ENCODE peak calls at places on chromosome 16, in five cellular contexts. F is GM04503; Z is activated naive CD8-positive, alpha-beta T cell treated with anti-CD3 and anti-CD28 coated beads for 36 hours; T is A172; H is DMS53. A is an unnamed sample.

GRCh38 chr16:88591577-88592021 is 21.4 kb downstream of the ZC3H18 start:
- DNase-seq in F (no peak), Z (no peak), T (no peak), H (no peak), A (peak; percentile 87)

GRCh38 chr16:79895053-79895916 is 294.7 kb upstream of the MAF start:
- DNase-seq in F (no peak), Z (no peak), T (no peak), H (no peak), A (no peak)

GRCh38 chr16:56932588-56933265 is 785 bp downstream of the HERPUD1 start:
- DNase-seq in F (peak; percentile 35), Z (peak; percentile 46), T (peak; percentile 75), H (peak; percentile 93), A (peak; percentile 93)

GRCh38 chr16:49460786-49461470 is 87.3 kb downstream of the C16orf78 start:
- DNase-seq in F (no peak), Z (no peak), T (no peak), H (no peak), A (no peak)

GRCh38 chr16:88647178-88648070 is 3.4 kb downstream of the CYBA start:
- DNase-seq in F (no peak), Z (no peak), T (no peak), H (no peak), A (no peak)

GRCh38 chr16:243348-243747 is 8.7 kb downstream of the FAM234A start:
- DNase-seq in F (no peak), Z (no peak), T (no peak), H (no peak), A (no peak)

GRCh38 chr16:18068477-18068876 is 268.1 kb downstream of the NPIPA8 start:
- DNase-seq in F (no peak), Z (no peak), T (no peak), H (no peak), A (no peak)

GRCh38 chr16:50558913-50559312 is 10.7 kb downstream of the NKD1 start:
- DNase-seq in F (no peak), Z (no peak), T (no peak), H (no peak), A (no peak)

GRCh38 chr16:85371948-85372347 is 241.2 kb upstream of the GSE1 start:
- DNase-seq in F (no peak), Z (no peak), T (no peak), H (no peak), A (no peak)

A was measured in posterior vena cava.